ENCODE peak calls at places on chromosome 5, in eight cellular contexts. S, R, U, D, W, P, T and F are unnamed samples.
A peak's percentile ranks its signal among the peaks of the same experiment; 100 is the strongest.

GRCh38 chr5:179151521-179152118 is 91.4 kb downstream of the ZNF354C start:
- DNase-seq in S (no peak), R (no peak), U (no peak), D (no peak), W (no peak), P (no peak), T (no peak), F (no peak)

GRCh38 chr5:159324097-159324760 is 6.1 kb downstream of the IL12B start:
- DNase-seq in S (no peak), R (no peak), U (peak; percentile 59), D (no peak), W (no peak), P (no peak), T (peak; percentile 76), F (peak; percentile 80)

GRCh38 chr5:59209758-59210359 is 627.0 kb downstream of the RAB3C start:
- DNase-seq in S (no peak), R (no peak), U (no peak), D (no peak), W (no peak), P (no peak), T (no peak), F (peak; percentile 98)

GRCh38 chr5:143383988-143384387 is 19.5 kb downstream of the NR3C1 start:
- DNase-seq in S (no peak), R (no peak), U (no peak), D (no peak), W (no peak), P (no peak), T (no peak), F (no peak)

GRCh38 chr5:150801117-150801927 is 22.8 kb downstream of the SMIM3 start:
- DNase-seq in S (no peak), R (peak; percentile 53), U (peak; percentile 75), D (peak; percentile 25), W (peak; percentile 3), P (no peak), T (peak; percentile 71), F (no peak)

GRCh38 chr5:10595678-10596309 is 31.9 kb downstream of the ANKRD33B start:
- DNase-seq in S (no peak), R (no peak), U (peak; percentile 98), D (peak; percentile 56), W (no peak), P (peak; percentile 61), T (peak; percentile 91), F (peak; percentile 92)

GRCh38 chr5:53893626-53894025 is 333.2 kb downstream of the NDUFS4 start:
- DNase-seq in S (no peak), R (no peak), U (no peak), D (no peak), W (no peak), P (no peak), T (no peak), F (no peak)

GRCh38 chr5:22044229-22044628 is 808.9 kb downstream of the CDH12 start:
- DNase-seq in S (no peak), R (no peak), U (no peak), D (no peak), W (no peak), P (no peak), T (no peak), F (no peak)

GRCh38 chr5:8585230-8586018 is 716.5 kb downstream of the MTRR start:
- DNase-seq in S (no peak), R (no peak), U (no peak), D (no peak), W (no peak), P (no peak), T (no peak), F (no peak)

GRCh38 chr5:91126448-91126847 is 256.7 kb downstream of the ARRDC3 start:
- DNase-seq in S (no peak), R (no peak), U (peak; percentile 37), D (no peak), W (no peak), P (no peak), T (no peak), F (no peak)

GRCh38 chr5:16897284-16897704 is 38.8 kb downstream of the MYO10 start:
- DNase-seq in S (no peak), R (no peak), U (no peak), D (no peak), W (no peak), P (no peak), T (peak; percentile 54), F (no peak)

GRCh38 chr5:56984445-56984844 is 32.5 kb upstream of the MIER3 start:
- DNase-seq in S (no peak), R (no peak), U (no peak), D (no peak), W (no peak), P (no peak), T (no peak), F (peak; percentile 11)

GRCh38 chr5:81631124-81631523 is 119.8 kb downstream of the SSBP2 start:
- DNase-seq in S (no peak), R (no peak), U (no peak), D (no peak), W (peak; percentile 86), P (no peak), T (peak; percentile 28), F (peak; percentile 22)

GRCh38 chr5:88680253-88681132 is 202.5 kb downstream of the MEF2C start:
- DNase-seq in S (peak; percentile 95), R (no peak), U (no peak), D (peak; percentile 78), W (peak; percentile 25), P (peak; percentile 95), T (peak; percentile 40), F (peak; percentile 50)

GRCh38 chr5:150158170-150158949 is 2.7 kb upstream of the PDGFRB start:
- DNase-seq in S (peak; percentile 75), R (no peak), U (no peak), D (no peak), W (no peak), P (no peak), T (no peak), F (peak; percentile 89)